ENCODE peak calls at places on chromosomes 5 and 9, in eight cellular contexts. I is DND-41, H is Karpas-422, J is sigmoid colon, C is substantia nigra, S is foreskin keratinocyte, Y is right cardiac atrium, V is neuronal stem cell. K is an unnamed sample.

GRCh38 chr9:69975681-69976080 is 68.0 kb upstream of the MAMDC2 start:
- DNase-seq in I (no peak), H (no peak), J (no peak), C (no peak), S (no peak), Y (no peak), V (no peak), K (no peak)

GRCh38 chr9:72041775-72042194 is 18.6 kb downstream of the C9orf57 start:
- DNase-seq in I (no peak), H (no peak), J (peak), C (no peak), S (peak), Y (peak), V (no peak), K (no peak)

GRCh38 chr5:140828402-140828737 is 610 bp downstream of the PCDHA6 start:
- DNase-seq in I (no peak), H (no peak), J (no peak), C (no peak), S (no peak), Y (no peak), V (no peak), K (no peak)

GRCh38 chr5:171673328-171673727 is 112.3 kb upstream of the SMIM23 start:
- DNase-seq in I (no peak), H (no peak), J (no peak), C (no peak), S (no peak), Y (no peak), V (no peak), K (no peak)

GRCh38 chr9:73810585-73811215 is 659.0 kb downstream of the ANXA1 start:
- DNase-seq in I (no peak), H (no peak), J (no peak), C (no peak), S (peak), Y (no peak), V (no peak), K (no peak)

GRCh38 chr9:104279535-104280215 is 185.6 kb downstream of the SMC2 start:
- DNase-seq in I (no peak), H (no peak), J (no peak), C (no peak), S (no peak), Y (no peak), V (no peak), K (no peak)

GRCh38 chr5:88944751-88945507 is 61.9 kb upstream of the MEF2C start:
- DNase-seq in I (no peak), H (no peak), J (no peak), C (no peak), S (no peak), Y (no peak), V (no peak), K (no peak)

GRCh38 chr5:153659337-153659736 is 168.9 kb downstream of the GRIA1 start:
- DNase-seq in I (no peak), H (no peak), J (no peak), C (no peak), S (no peak), Y (peak), V (no peak), K (no peak)

GRCh38 chr5:176162206-176162605 is 76.0 kb upstream of the SIMC1 start:
- DNase-seq in I (no peak), H (no peak), J (no peak), C (no peak), S (no peak), Y (no peak), V (no peak), K (no peak)

GRCh38 chr5:139863855-139864558 is 68.4 kb downstream of the PSD2 start:
- DNase-seq in I (peak), H (peak), J (peak), C (peak), S (no peak), Y (peak), V (peak), K (peak)

GRCh38 chr5:73424489-73425102 is 24.0 kb downstream of the FOXD1 start:
- DNase-seq in I (no peak), H (no peak), J (no peak), C (no peak), S (no peak), Y (no peak), V (no peak), K (no peak)

GRCh38 chr5:54900906-54901725 is 84.3 kb downstream of the ESM1 start:
- DNase-seq in I (no peak), H (no peak), J (peak), C (no peak), S (no peak), Y (no peak), V (no peak), K (no peak)

GRCh38 chr9:98944130-98945074 is 695 bp downstream of the COL15A1 start:
- DNase-seq in I (no peak), H (no peak), J (peak), C (no peak), S (no peak), Y (peak), V (peak), K (no peak)

GRCh38 chr5:161391724-161392123 is 154.8 kb downstream of the GABRB2 start:
- DNase-seq in I (no peak), H (no peak), J (no peak), C (no peak), S (no peak), Y (no peak), V (no peak), K (no peak)

GRCh38 chr9:133238272-133238850 is 29.3 kb upstream of the OBP2B start:
- DNase-seq in I (no peak), H (peak), J (peak), C (no peak), S (no peak), Y (peak), V (peak), K (no peak)

GRCh38 chr9:37144762-37145161 is 24.4 kb downstream of the ZCCHC7 start:
- DNase-seq in I (no peak), H (peak), J (no peak), C (no peak), S (no peak), Y (no peak), V (peak), K (no peak)

GRCh38 chr5:181212080-181212479 is 7.1 kb upstream of the TRIM7 start:
- DNase-seq in I (no peak), H (no peak), J (no peak), C (no peak), S (no peak), Y (no peak), V (no peak), K (no peak)

GRCh38 chr9:104864675-104865104 is 63.3 kb downstream of the ABCA1 start:
- DNase-seq in I (no peak), H (no peak), J (no peak), C (no peak), S (no peak), Y (no peak), V (no peak), K (no peak)

GRCh38 chr5:106680330-106680729 is 990.4 kb downstream of the EFNA5 start:
- DNase-seq in I (no peak), H (no peak), J (no peak), C (no peak), S (no peak), Y (no peak), V (no peak), K (no peak)

GRCh38 chr9:113536483-113537226 is 73.1 kb downstream of the RGS3 start:
- DNase-seq in I (no peak), H (no peak), J (peak), C (peak), S (no peak), Y (peak), V (peak), K (peak)

GRCh38 chr5:135694906-135695305 is 116.1 kb upstream of the CXCL14 start:
- DNase-seq in I (no peak), H (no peak), J (no peak), C (no peak), S (no peak), Y (no peak), V (no peak), K (no peak)

GRCh38 chr5:177382423-177383029 is 1.7 kb upstream of the SLC34A1 start:
- DNase-seq in I (peak), H (peak), J (no peak), C (no peak), S (no peak), Y (peak), V (no peak), K (peak)

GRCh38 chr5:143054480-143054941 is 284.3 kb downstream of the ARHGAP26 start:
- DNase-seq in I (no peak), H (peak), J (no peak), C (no peak), S (no peak), Y (no peak), V (no peak), K (no peak)

GRCh38 chr5:38642194-38642987 is 85.9 kb upstream of the LIFR start:
- DNase-seq in I (no peak), H (no peak), J (no peak), C (peak), S (no peak), Y (no peak), V (no peak), K (peak)

GRCh38 chr5:122351416-122352157 is 39.5 kb downstream of the SNCAIP start:
- DNase-seq in I (no peak), H (no peak), J (no peak), C (no peak), S (no peak), Y (no peak), V (no peak), K (no peak)

GRCh38 chr5:153571157-153571556 is 80.7 kb downstream of the GRIA1 start:
- DNase-seq in I (no peak), H (no peak), J (no peak), C (no peak), S (no peak), Y (no peak), V (no peak), K (no peak)

GRCh38 chr5:86679529-86679928 is 61.8 kb downstream of the COX7C start:
- DNase-seq in I (no peak), H (peak), J (peak), C (no peak), S (peak), Y (peak), V (peak), K (no peak)

GRCh38 chr9:135167356-135167755 is 79.9 kb downstream of the OLFM1 start:
- DNase-seq in I (no peak), H (no peak), J (no peak), C (no peak), S (no peak), Y (peak), V (no peak), K (no peak)

GRCh38 chr9:33116855-33117254 is 40.4 kb upstream of the SMU1 start:
- DNase-seq in I (no peak), H (no peak), J (peak), C (no peak), S (no peak), Y (no peak), V (no peak), K (no peak)

GRCh38 chr9:98180996-98181395 is 11.4 kb downstream of the CORO2A start:
- DNase-seq in I (no peak), H (no peak), J (no peak), C (no peak), S (no peak), Y (no peak), V (no peak), K (no peak)

GRCh38 chr5:76084496-76085285 is 1.5 kb downstream of the SV2C start:
- DNase-seq in I (no peak), H (no peak), J (no peak), C (no peak), S (no peak), Y (peak), V (peak), K (peak)

GRCh38 chr5:54834121-54834842 is 151.1 kb downstream of the ESM1 start:
- DNase-seq in I (no peak), H (no peak), J (no peak), C (no peak), S (no peak), Y (peak), V (no peak), K (no peak)

GRCh38 chr5:132100672-132101261 is 27.2 kb downstream of the CSF2 start:
- DNase-seq in I (no peak), H (no peak), J (no peak), C (no peak), S (no peak), Y (no peak), V (no peak), K (no peak)

GRCh38 chr9:73979894-73980264 is 517.3 kb upstream of the RORB start:
- DNase-seq in I (no peak), H (no peak), J (no peak), C (no peak), S (no peak), Y (no peak), V (no peak), K (no peak)

GRCh38 chr9:6383551-6384225 is 29.3 kb upstream of the UHRF2 start:
- DNase-seq in I (no peak), H (no peak), J (no peak), C (no peak), S (peak), Y (peak), V (no peak), K (no peak)

GRCh38 chr9:6382681-6383080 is 30.3 kb upstream of the UHRF2 start:
- DNase-seq in I (no peak), H (no peak), J (no peak), C (no peak), S (no peak), Y (no peak), V (no peak), K (no peak)

GRCh38 chr9:6384732-6385131 is 28.3 kb upstream of the UHRF2 start:
- DNase-seq in I (peak), H (no peak), J (no peak), C (no peak), S (no peak), Y (no peak), V (no peak), K (no peak)
- H3K27ac ChIP-seq in I (no peak), H (no peak), J (no peak), C (no peak), S (no peak), Y (no peak), V (no peak), K (no peak)

DNA sequence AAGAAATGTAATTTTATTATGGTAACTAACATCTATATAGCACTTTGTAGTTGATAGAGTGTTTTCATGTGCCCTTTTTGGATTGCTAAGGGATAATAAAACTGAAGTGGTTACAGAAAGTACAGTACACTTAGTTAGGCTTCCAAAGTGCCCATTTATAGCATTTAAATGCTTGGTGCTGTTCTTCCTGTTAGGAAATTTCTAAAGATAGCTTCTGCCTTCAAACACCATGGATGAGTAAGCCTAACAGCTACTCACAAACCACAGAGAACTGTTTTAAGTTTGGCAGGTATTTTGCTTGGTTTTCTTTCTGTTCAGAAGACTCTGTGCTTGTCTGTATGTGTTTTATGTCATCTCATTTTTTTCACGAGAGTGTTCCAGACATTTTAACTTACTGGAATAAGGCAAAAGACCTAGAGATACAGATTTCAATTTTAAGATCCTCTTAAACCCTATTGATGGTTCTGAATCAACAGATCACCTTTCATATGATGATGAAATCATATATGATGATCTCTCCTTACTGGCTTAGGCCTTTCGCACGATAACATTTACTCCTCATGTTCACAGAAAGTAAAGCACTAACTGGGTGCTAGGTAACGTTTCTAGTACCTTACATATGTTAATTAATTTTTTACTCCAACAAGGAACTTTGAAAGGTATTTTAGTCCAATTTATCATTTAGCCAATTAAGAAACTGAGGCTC is 4.4 kb downstream of the RIMOC1 start:
- DNase-seq in I (no peak), H (no peak), J (no peak), C (no peak), S (no peak), Y (no peak), V (no peak), K (no peak)
- H3K27ac ChIP-seq in I (no peak), H (no peak), J (peak), C (no peak), S (no peak), Y (no peak), V (no peak), K (peak)

GRCh38 chr5:860506-861150 is 9.8 kb upstream of the ZDHHC11 start:
- DNase-seq in I (no peak), H (no peak), J (no peak), C (no peak), S (no peak), Y (peak), V (no peak), K (no peak)
- H3K27ac ChIP-seq in I (no peak), H (no peak), J (no peak), C (no peak), S (no peak), Y (no peak), V (no peak), K (no peak)

GRCh38 chr9:136663311-136663679 is 579 bp downstream of the EGFL7 start:
- DNase-seq in I (no peak), H (no peak), J (no peak), C (no peak), S (no peak), Y (no peak), V (no peak), K (no peak)
- H3K27ac ChIP-seq in I (no peak), H (no peak), J (peak), C (no peak), S (no peak), Y (peak), V (no peak), K (peak)

GRCh38 chr9:6219981-6220380 is 4.4 kb downstream of the IL33 start:
- DNase-seq in I (no peak), H (no peak), J (no peak), C (no peak), S (no peak), Y (no peak), V (no peak), K (no peak)

GRCh38 chr9:6216002-6216401 is 395 bp downstream of the IL33 start:
- DNase-seq in I (no peak), H (no peak), J (peak), C (no peak), S (no peak), Y (peak), V (no peak), K (no peak)

GRCh38 chr9:6216951-6217350 is 1.3 kb downstream of the IL33 start:
- DNase-seq in I (no peak), H (no peak), J (no peak), C (no peak), S (no peak), Y (no peak), V (no peak), K (no peak)

GRCh38 chr9:6219040-6219439 is 3.4 kb downstream of the IL33 start:
- DNase-seq in I (no peak), H (no peak), J (no peak), C (no peak), S (no peak), Y (no peak), V (no peak), K (no peak)

GRCh38 chr9:6218099-6218502 is 2.5 kb downstream of the IL33 start:
- DNase-seq in I (no peak), H (no peak), J (peak), C (no peak), S (no peak), Y (no peak), V (no peak), K (no peak)
- H3K27ac ChIP-seq in I (no peak), H (no peak), J (peak), C (no peak), S (no peak), Y (peak), V (no peak), K (peak)

GRCh38 chr9:27108981-27109541 is at the start of gene TEK:
- DNase-seq in I (no peak), H (no peak), J (no peak), C (no peak), S (no peak), Y (no peak), V (peak), K (no peak)
- H3K27ac ChIP-seq in I (no peak), H (no peak), J (no peak), C (no peak), S (no peak), Y (peak), V (peak), K (no peak)

DNA sequence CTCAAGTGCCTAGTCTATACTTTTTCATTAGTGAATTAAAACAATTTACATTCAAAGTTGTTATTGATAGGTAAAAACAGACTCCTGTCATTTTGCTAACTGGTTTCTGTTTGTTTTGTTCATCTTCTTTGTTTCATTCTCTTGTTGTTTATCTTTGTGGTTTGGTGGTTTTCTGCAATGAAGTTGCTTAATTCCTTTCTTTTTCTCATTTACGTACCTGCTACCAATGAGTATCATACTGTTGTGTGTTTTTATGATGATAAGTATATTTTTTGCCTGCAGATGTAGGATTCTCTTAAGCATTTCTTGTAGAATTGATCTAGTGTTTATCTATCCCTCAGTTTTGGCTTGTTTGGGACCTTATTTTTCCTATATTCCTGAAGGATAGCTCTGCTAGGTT is 2230.0 kb downstream of the MAT2B start:
- DNase-seq in I (no peak), H (no peak), J (no peak), C (no peak), S (no peak), Y (no peak), V (no peak), K (no peak)
- H3K27ac ChIP-seq in I (peak), H (no peak), J (no peak), C (no peak), S (no peak), Y (no peak), V (no peak), K (no peak)

GRCh38 chr5:150612905-150613670 is 27.4 kb upstream of the SYNPO start:
- DNase-seq in I (no peak), H (no peak), J (no peak), C (no peak), S (no peak), Y (peak), V (no peak), K (no peak)

GRCh38 chr5:150616024-150616470 is 24.4 kb upstream of the SYNPO start:
- DNase-seq in I (no peak), H (no peak), J (no peak), C (no peak), S (no peak), Y (peak), V (no peak), K (no peak)

GRCh38 chr5:150613991-150614650 is 26.3 kb upstream of the SYNPO start:
- DNase-seq in I (no peak), H (no peak), J (no peak), C (no peak), S (no peak), Y (peak), V (no peak), K (no peak)

GRCh38 chr5:150615141-150615699 is 25.2 kb upstream of the SYNPO start:
- DNase-seq in I (no peak), H (no peak), J (no peak), C (no peak), S (no peak), Y (peak), V (no peak), K (no peak)

GRCh38 chr5:150614651-150615040 is 25.8 kb upstream of the SYNPO start:
- DNase-seq in I (no peak), H (no peak), J (no peak), C (no peak), S (no peak), Y (peak), V (no peak), K (no peak)
- H3K27ac ChIP-seq in I (no peak), H (no peak), J (no peak), C (no peak), S (no peak), Y (peak), V (no peak), K (no peak)

GRCh38 chr5:31471040-31471439 is 60.9 kb downstream of the DROSHA start:
- DNase-seq in I (no peak), H (no peak), J (no peak), C (no peak), S (no peak), Y (no peak), V (no peak), K (no peak)
- H3K27ac ChIP-seq in I (no peak), H (no peak), J (no peak), C (no peak), S (no peak), Y (no peak), V (no peak), K (no peak)